ENCODE peak calls at places on chromosomes 16 and 17, in six cellular contexts. U, Z, Y, A, S and T are unnamed samples.

GRCh38 chr16:57906385-57907316 is 64.3 kb downstream of the CNGB1 start:
- DNase-seq in Z (no peak), Y (peak), U (peak), A (no peak), S (no peak), T (no peak)

GRCh38 chr16:56792960-56793359 is 63.0 kb downstream of the NUP93 start:
- DNase-seq in U (no peak), S (no peak), A (no peak), Z (no peak), Y (no peak), T (no peak)

GRCh38 chr17:30334421-30334820 is 564 bp upstream of the TMIGD1 start:
- DNase-seq in Y (no peak), Z (no peak), U (no peak), S (no peak), A (peak), T (peak)

GRCh38 chr17:57552114-57552601 is 192.9 kb downstream of the CCDC182 start:
- DNase-seq in U (peak), Z (no peak), Y (peak), A (no peak), S (no peak), T (no peak)

GRCh38 chr16:72468582-72468981 is 296.6 kb upstream of the PMFBP1 start:
- DNase-seq in A (no peak), Z (no peak), Y (no peak), U (peak), S (no peak), T (no peak)

GRCh38 chr17:14580494-14580893 is 279.6 kb downstream of the HS3ST3B1 start:
- DNase-seq in U (no peak), Z (no peak), S (no peak), A (no peak), Y (no peak), T (no peak)

GRCh38 chr16:89637379-89637778 is 20.1 kb downstream of the CHMP1A start:
- DNase-seq in S (no peak), U (no peak), A (no peak), Y (no peak), Z (no peak), T (no peak)

GRCh38 chr17:4920351-4921048 is 11.6 kb upstream of the GP1BA start:
- DNase-seq in Z (no peak), Y (no peak), U (peak), S (no peak), A (no peak), T (no peak)

GRCh38 chr17:45902892-45903346 is 8.6 kb downstream of the MAPT start:
- DNase-seq in A (no peak), Z (no peak), S (no peak), U (no peak), Y (no peak), T (no peak)

GRCh38 chr17:19753049-19753444 is 4.9 kb upstream of the ALDH3A1 start:
- DNase-seq in S (peak), Z (no peak), A (no peak), Y (no peak), U (peak), T (peak)

GRCh38 chr16:21610006-21610544 is 10.7 kb downstream of the METTL9 start:
- DNase-seq in U (no peak), Z (no peak), Y (no peak), A (no peak), S (no peak), T (no peak)

GRCh38 chr16:21568502-21569189 is 30.7 kb upstream of the METTL9 start:
- DNase-seq in Y (no peak), S (no peak), A (no peak), Z (no peak), U (no peak), T (no peak)

GRCh38 chr16:47876494-47876893 is 279.3 kb downstream of the ABCC12 start:
- DNase-seq in Y (no peak), U (no peak), Z (no peak), A (peak), S (no peak), T (no peak)

GRCh38 chr16:47877166-47877565 is 278.6 kb downstream of the ABCC12 start:
- DNase-seq in A (peak), U (no peak), S (no peak), Z (no peak), Y (no peak), T (no peak)

GRCh38 chr16:47872228-47872627 is 283.6 kb downstream of the ABCC12 start:
- DNase-seq in S (no peak), Z (no peak), A (no peak), Y (no peak), U (no peak), T (no peak)

DNA sequence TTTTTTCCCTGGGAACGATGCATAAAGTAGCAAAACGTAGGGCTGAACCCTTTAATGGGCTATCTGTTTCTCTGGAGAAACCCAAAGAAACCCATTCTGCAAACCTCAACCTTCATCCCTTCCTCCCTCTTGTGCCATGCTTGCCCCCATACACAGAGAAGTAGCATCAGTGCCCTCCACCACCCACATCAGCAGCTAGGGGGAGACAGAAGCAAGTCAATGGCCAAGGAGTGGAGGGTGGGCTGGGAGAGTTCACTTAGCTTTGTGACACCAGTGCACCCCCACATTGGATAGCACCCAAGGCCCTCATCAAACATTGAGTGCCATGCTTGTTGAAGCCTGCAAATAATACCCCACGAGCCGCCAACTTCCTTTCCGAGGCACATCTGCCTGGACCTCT is 282.4 kb downstream of the ABCC12 start:
- DNase-seq in Z (no peak), A (no peak), Y (no peak), U (no peak), S (no peak), T (no peak)
- TF ChIP-seq CTCF in Z (no peak), A (no peak), Y (peak), U (peak), S (no peak), T (peak)

GRCh38 chr17:41885733-41886132 is 20.5 kb upstream of the KLHL11 start:
- DNase-seq in Y (no peak), A (no peak), U (peak), Z (no peak), S (no peak), T (no peak)
- TF ChIP-seq CTCF in Y (peak), A (peak), U (peak), Z (peak), S (no peak), T (peak)

DNA sequence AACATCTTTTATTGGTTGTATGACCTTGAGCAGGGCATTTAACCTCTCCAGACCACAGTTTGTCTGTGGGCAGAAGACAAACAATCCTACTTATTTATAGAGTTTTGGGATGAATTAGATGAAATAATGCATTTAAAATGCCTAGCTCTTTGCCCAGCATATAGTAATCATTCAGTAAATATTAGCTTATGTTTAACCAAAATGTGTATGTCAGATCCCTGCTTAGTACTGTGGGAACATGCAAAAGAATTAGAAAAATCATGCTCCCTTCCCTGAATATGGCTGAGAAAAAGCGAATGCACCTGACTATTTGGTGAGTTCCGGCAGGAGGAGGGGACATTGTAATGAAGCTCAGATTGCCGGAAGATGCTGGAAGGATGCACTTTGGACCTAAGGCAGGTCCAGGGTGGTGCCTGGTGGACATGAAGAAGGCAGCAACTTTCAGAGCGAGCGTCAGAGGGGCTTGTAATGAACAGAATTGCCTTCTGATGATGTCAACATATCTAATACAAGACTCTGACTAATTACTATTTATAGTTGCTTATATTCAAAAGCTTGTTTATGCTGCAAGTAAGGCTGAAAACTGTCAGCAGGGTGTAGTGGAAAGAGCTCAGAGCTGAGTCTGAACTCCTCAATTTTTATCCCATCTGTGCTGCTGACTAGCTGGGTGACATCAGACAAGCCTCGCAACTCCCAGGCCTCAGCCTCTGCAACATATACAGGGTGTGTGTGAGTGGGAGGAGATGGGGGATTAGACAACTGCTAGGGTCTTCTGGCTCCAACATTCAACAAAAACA is 221.2 kb downstream of the PRKCA start:
- DNase-seq in Y (no peak), Z (no peak), S (no peak), U (peak), A (no peak), T (no peak)
- TF ChIP-seq CTCF in Y (no peak), Z (no peak), S (no peak), U (no peak), A (no peak), T (no peak)

GRCh38 chr17:80475949-80476876 is at the start of gene NPTX1:
- DNase-seq in Z (no peak), U (no peak), S (no peak), Y (no peak), A (no peak), T (no peak)

GRCh38 chr17:80473701-80474100 is 2.7 kb downstream of the NPTX1 start:
- DNase-seq in S (no peak), A (no peak), Y (no peak), U (no peak), Z (no peak), T (no peak)

GRCh38 chr17:80476877-80477646 is 655 bp upstream of the NPTX1 start:
- DNase-seq in U (no peak), S (no peak), Z (no peak), Y (no peak), A (no peak), T (no peak)

GRCh38 chr17:80474231-80474932 is 2.0 kb downstream of the NPTX1 start:
- DNase-seq in Y (no peak), A (no peak), Z (no peak), U (peak), S (no peak), T (no peak)

DNA sequence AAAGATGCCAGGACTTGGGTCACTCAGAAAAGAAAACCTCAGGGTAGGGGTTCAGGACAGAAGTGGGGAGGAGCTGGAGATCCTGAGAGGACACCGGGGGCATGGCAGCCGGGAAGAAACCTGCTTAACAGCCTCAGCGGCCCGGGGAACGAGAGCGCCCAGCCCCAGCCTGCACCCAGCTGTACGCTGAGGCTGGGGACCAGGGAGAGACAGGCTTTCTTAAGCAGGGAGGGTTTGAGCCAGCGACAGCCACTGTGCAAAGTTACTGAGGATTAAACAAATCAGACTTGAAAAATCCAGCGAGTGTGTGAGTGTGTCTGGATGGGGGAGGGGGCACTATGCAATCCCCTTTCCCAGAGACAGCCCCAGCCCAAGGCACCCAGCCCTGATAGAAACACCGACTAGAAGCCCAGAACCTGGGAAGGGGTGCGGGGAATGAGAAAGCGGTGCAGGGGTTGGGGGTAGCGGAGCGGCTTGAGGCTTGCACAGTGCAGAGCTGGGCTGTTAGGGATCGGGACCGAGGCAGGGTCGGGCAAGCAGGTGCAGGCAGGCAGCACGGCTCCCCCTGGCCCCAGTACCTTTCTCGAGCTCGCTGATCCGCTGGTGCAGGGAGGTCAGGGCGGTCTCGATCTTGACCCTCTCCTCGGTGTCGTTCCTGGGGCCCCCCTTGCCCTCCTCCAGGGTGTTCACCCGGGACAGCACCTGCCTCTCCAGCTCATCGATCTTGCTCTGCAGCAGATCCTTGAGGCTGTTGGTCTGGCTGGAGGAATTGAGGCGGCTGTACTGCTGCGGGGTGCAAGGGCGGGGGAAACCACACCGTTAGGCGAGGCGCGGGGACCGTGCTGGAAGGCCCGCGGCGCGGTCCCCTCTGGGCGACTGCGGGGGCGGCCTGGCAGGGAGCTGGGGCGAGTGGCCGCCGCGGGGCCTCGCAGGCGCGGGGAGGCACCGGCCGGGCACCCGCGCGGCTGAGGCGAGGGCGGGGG is 1.2 kb downstream of the NPTX1 start:
- DNase-seq in U (no peak), Y (no peak), Z (no peak), S (no peak), A (no peak), T (no peak)
- TF ChIP-seq CTCF in U (no peak), Y (no peak), Z (no peak), S (no peak), A (no peak), T (no peak)